ENCODE peak calls at places on chromosomes 12 and 14, in eight cellular contexts. P is globus pallidus, M is NCI-H774, B is AG10803, D is HFF-Myc, E is posterior vena cava, Z is HL-60, S is RPMI7951. C is an unnamed sample.

GRCh38 chr12:68646484-68646883 is 35.8 kb downstream of the RAP1B start:
- DNase-seq in P (peak), M (no peak), B (no peak), D (no peak), E (no peak), Z (no peak), S (no peak), C (no peak)

GRCh38 chr12:29278673-29279420 is 102.1 kb downstream of the ERGIC2 start:
- DNase-seq in P (no peak), M (no peak), B (peak), D (no peak), E (no peak), Z (no peak), S (no peak), C (peak)

GRCh38 chr12:117316336-117316735 is 45.1 kb downstream of the NOS1 start:
- DNase-seq in P (no peak), M (no peak), B (no peak), D (no peak), E (no peak), Z (no peak), S (no peak), C (no peak)

GRCh38 chr14:99237288-99237687 is 34.7 kb downstream of the BCL11B start:
- DNase-seq in P (no peak), M (no peak), B (no peak), D (no peak), E (no peak), Z (no peak), S (no peak), C (no peak)

GRCh38 chr12:79658221-79658620 is 32.5 kb downstream of the PAWR start:
- DNase-seq in P (no peak), M (no peak), B (peak), D (peak), E (no peak), Z (no peak), S (peak), C (no peak)

GRCh38 chr12:47014474-47014873 is 64.9 kb upstream of the PCED1B start:
- DNase-seq in P (no peak), M (no peak), B (peak), D (peak), E (no peak), Z (no peak), S (peak), C (peak)

GRCh38 chr12:59396519-59396918 is 199.3 kb upstream of the SLC16A7 start:
- DNase-seq in P (no peak), M (no peak), B (no peak), D (no peak), E (no peak), Z (no peak), S (no peak), C (peak)

GRCh38 chr12:31369712-31370521 is 44.0 kb upstream of the SINHCAF start:
- DNase-seq in P (no peak), M (peak), B (peak), D (peak), E (no peak), Z (no peak), S (no peak), C (no peak)

GRCh38 chr12:113246478-113247122 is 25.3 kb downstream of the TPCN1 start:
- DNase-seq in P (peak), M (peak), B (no peak), D (no peak), E (peak), Z (no peak), S (no peak), C (no peak)

GRCh38 chr14:23275412-23275811 is 10.5 kb downstream of the HOMEZ start:
- DNase-seq in P (no peak), M (no peak), B (no peak), D (no peak), E (no peak), Z (no peak), S (no peak), C (no peak)

GRCh38 chr12:44015333-44015941 is 179.6 kb downstream of the TMEM117 start:
- DNase-seq in P (peak), M (peak), B (peak), D (peak), E (no peak), Z (peak), S (peak), C (peak)

GRCh38 chr14:90496379-90496778 is 99.5 kb downstream of the CALM1 start:
- DNase-seq in P (no peak), M (no peak), B (no peak), D (no peak), E (peak), Z (no peak), S (no peak), C (no peak)

GRCh38 chr12:27822076-27822712 is 42.2 kb upstream of the MANSC4 start:
- DNase-seq in P (no peak), M (no peak), B (peak), D (peak), E (no peak), Z (peak), S (peak), C (peak)

GRCh38 chr12:122215789-122216188 is 10.1 kb downstream of the DIABLO start:
- DNase-seq in P (no peak), M (no peak), B (no peak), D (no peak), E (no peak), Z (no peak), S (peak), C (no peak)

GRCh38 chr12:59973515-59973914 is 377.7 kb downstream of the SLC16A7 start:
- DNase-seq in P (no peak), M (no peak), B (peak), D (peak), E (no peak), Z (no peak), S (peak), C (peak)

GRCh38 chr14:73726025-73726961 is 12.1 kb upstream of the PNMA1 start:
- DNase-seq in P (no peak), M (no peak), B (no peak), D (no peak), E (no peak), Z (no peak), S (peak), C (peak)

GRCh38 chr12:106084048-106084671 is 54.6 kb downstream of the NUAK1 start:
- DNase-seq in P (no peak), M (no peak), B (peak), D (peak), E (no peak), Z (no peak), S (peak), C (peak)

GRCh38 chr14:42378880-42379279 is 772.2 kb downstream of the LRFN5 start:
- DNase-seq in P (no peak), M (no peak), B (no peak), D (no peak), E (no peak), Z (no peak), S (no peak), C (no peak)

GRCh38 chr12:44837114-44837800 is 38.9 kb downstream of the NELL2 start:
- DNase-seq in P (no peak), M (no peak), B (no peak), D (no peak), E (no peak), Z (no peak), S (no peak), C (no peak)

GRCh38 chr14:90660865-90661570 is 155.2 kb downstream of the TTC7B start:
- DNase-seq in P (no peak), M (no peak), B (no peak), D (no peak), E (no peak), Z (no peak), S (no peak), C (no peak)

GRCh38 chr12:119148049-119148448 is 30.7 kb upstream of the HSPB8 start:
- DNase-seq in P (peak), M (no peak), B (no peak), D (no peak), E (no peak), Z (no peak), S (peak), C (no peak)

GRCh38 chr14:89720741-89721315 is 233.7 kb downstream of the EFCAB11 start:
- DNase-seq in P (peak), M (no peak), B (no peak), D (no peak), E (peak), Z (peak), S (no peak), C (no peak)

GRCh38 chr14:97248973-97249372 is 451.8 kb downstream of the VRK1 start:
- DNase-seq in P (no peak), M (no peak), B (no peak), D (no peak), E (no peak), Z (no peak), S (no peak), C (no peak)

GRCh38 chr14:105446971-105447370 is 27.3 kb downstream of the MTA1 start:
- DNase-seq in P (no peak), M (no peak), B (no peak), D (no peak), E (no peak), Z (no peak), S (no peak), C (no peak)

GRCh38 chr12:46603776-46604456 is 221.9 kb downstream of the SLC38A4 start:
- DNase-seq in P (no peak), M (no peak), B (no peak), D (no peak), E (no peak), Z (no peak), S (no peak), C (no peak)